ENCODE peak calls at places on chromosomes 12 and 14, in six cellular contexts. One of them, this sample, is unnamed. For H3K4me1 and H3K9me3, the result is how much of the 10 kb centered on the place peaks cover.

GRCh38 chr14:71497645-71498086 is 434.6 kb upstream of the RGS6 start:
- DNase-seq in Karpas-422: no peak
- DNase-seq in heart right ventricle: no peak
- DNase-seq in CD8-positive, alpha-beta memory T cell: no peak
- DNase-seq in aorta: no peak
- DNase-seq in fibroblast of lung: peak
- DNase-seq in this sample: no peak

GRCh38 chr12:112862570-112863137 is 44.1 kb upstream of the OAS1 start:
- DNase-seq in CD8-positive, alpha-beta memory T cell: no peak
- DNase-seq in Karpas-422: no peak
- DNase-seq in aorta: no peak
- DNase-seq in heart right ventricle: no peak
- DNase-seq in fibroblast of lung: no peak
- DNase-seq in this sample: no peak

GRCh38 chr12:128727999-128728398 is 95.8 kb downstream of the SLC15A4 start:
- DNase-seq in heart right ventricle: no peak
- DNase-seq in fibroblast of lung: no peak
- DNase-seq in aorta: no peak
- DNase-seq in Karpas-422: no peak
- DNase-seq in CD8-positive, alpha-beta memory T cell: no peak
- DNase-seq in this sample: no peak

GRCh38 chr12:24510581-24511125 is 438.2 kb downstream of the BCAT1 start:
- DNase-seq in heart right ventricle: no peak
- DNase-seq in fibroblast of lung: no peak
- DNase-seq in CD8-positive, alpha-beta memory T cell: no peak
- DNase-seq in Karpas-422: no peak
- DNase-seq in aorta: no peak
- DNase-seq in this sample: no peak

GRCh38 chr12:76014007-76014406 is 17.6 kb downstream of the PHLDA1 start:
- DNase-seq in fibroblast of lung: no peak
- DNase-seq in Karpas-422: no peak
- DNase-seq in aorta: no peak
- DNase-seq in CD8-positive, alpha-beta memory T cell: no peak
- DNase-seq in heart right ventricle: no peak
- DNase-seq in this sample: no peak

GRCh38 chr12:100127766-100128508 is 14.7 kb downstream of the BLTP3B start:
- DNase-seq in Karpas-422: no peak
- DNase-seq in heart right ventricle: no peak
- DNase-seq in aorta: no peak
- DNase-seq in CD8-positive, alpha-beta memory T cell: no peak
- DNase-seq in fibroblast of lung: peak
- DNase-seq in this sample: no peak

GRCh38 chr14:74792249-74793039 is 29.3 kb downstream of the YLPM1 start:
- DNase-seq in heart right ventricle: no peak
- DNase-seq in aorta: no peak
- DNase-seq in CD8-positive, alpha-beta memory T cell: no peak
- DNase-seq in Karpas-422: no peak
- DNase-seq in fibroblast of lung: peak
- DNase-seq in this sample: no peak

GRCh38 chr12:95613021-95613420 is 61.7 kb upstream of the USP44 start:
- DNase-seq in Karpas-422: no peak
- DNase-seq in aorta: no peak
- DNase-seq in heart right ventricle: no peak
- DNase-seq in CD8-positive, alpha-beta memory T cell: no peak
- DNase-seq in fibroblast of lung: no peak
- DNase-seq in this sample: no peak

GRCh38 chr14:100680439-100681051 is 46.1 kb upstream of the DLK1 start:
- DNase-seq in heart right ventricle: peak
- DNase-seq in fibroblast of lung: no peak
- DNase-seq in aorta: no peak
- DNase-seq in CD8-positive, alpha-beta memory T cell: no peak
- DNase-seq in Karpas-422: no peak
- DNase-seq in this sample: peak

GRCh38 chr12:49970658-49971057 is 2.1 kb upstream of the AQP6 start:
- DNase-seq in CD8-positive, alpha-beta memory T cell: no peak
- DNase-seq in heart right ventricle: no peak
- DNase-seq in aorta: no peak
- DNase-seq in Karpas-422: no peak
- DNase-seq in fibroblast of lung: no peak
- DNase-seq in this sample: peak

GRCh38 chr14:78253986-78254385 is 83.8 kb downstream of the NRXN3 start:
- DNase-seq in heart right ventricle: no peak
- DNase-seq in Karpas-422: no peak
- DNase-seq in CD8-positive, alpha-beta memory T cell: no peak
- DNase-seq in fibroblast of lung: peak
- DNase-seq in aorta: no peak
- DNase-seq in this sample: peak

GRCh38 chr14:84001023-84001422 is 1528.9 kb upstream of the FLRT2 start:
- DNase-seq in CD8-positive, alpha-beta memory T cell: no peak
- DNase-seq in heart right ventricle: no peak
- DNase-seq in aorta: no peak
- DNase-seq in Karpas-422: no peak
- DNase-seq in fibroblast of lung: no peak
- DNase-seq in this sample: no peak

GRCh38 chr12:26623136-26623535 is 209.9 kb downstream of the ITPR2 start:
- DNase-seq in fibroblast of lung: no peak
- DNase-seq in CD8-positive, alpha-beta memory T cell: no peak
- DNase-seq in Karpas-422: no peak
- DNase-seq in heart right ventricle: no peak
- DNase-seq in aorta: no peak
- DNase-seq in this sample: peak

GRCh38 chr14:77094672-77095284 is 3.3 kb upstream of the CIPC start:
- DNase-seq in heart right ventricle: peak
- DNase-seq in Karpas-422: peak
- DNase-seq in fibroblast of lung: peak
- DNase-seq in aorta: peak
- DNase-seq in CD8-positive, alpha-beta memory T cell: peak
- DNase-seq in this sample: peak

GRCh38 chr12:101799774-101800173 is 31.0 kb downstream of the GNPTAB start:
- DNase-seq in Karpas-422: no peak
- DNase-seq in fibroblast of lung: no peak
- DNase-seq in CD8-positive, alpha-beta memory T cell: no peak
- DNase-seq in aorta: no peak
- DNase-seq in heart right ventricle: no peak
- DNase-seq in this sample: no peak

GRCh38 chr12:114764516-114764915 is 80.5 kb upstream of the TBX3 start:
- DNase-seq in aorta: no peak
- DNase-seq in Karpas-422: no peak
- DNase-seq in fibroblast of lung: no peak
- DNase-seq in CD8-positive, alpha-beta memory T cell: no peak
- DNase-seq in heart right ventricle: no peak
- DNase-seq in this sample: no peak
- H3K4me1 ChIP-seq in aorta: under half
- H3K4me1 ChIP-seq in Karpas-422: under half
- H3K4me1 ChIP-seq in fibroblast of lung: under half
- H3K4me1 ChIP-seq in CD8-positive, alpha-beta memory T cell: under half
- H3K4me1 ChIP-seq in heart right ventricle: under half
- H3K4me1 ChIP-seq in this sample: under half

GRCh38 chr14:89743828-89744227 is 210.7 kb downstream of the EFCAB11 start:
- DNase-seq in CD8-positive, alpha-beta memory T cell: no peak
- DNase-seq in heart right ventricle: no peak
- DNase-seq in fibroblast of lung: no peak
- DNase-seq in Karpas-422: no peak
- DNase-seq in aorta: no peak
- DNase-seq in this sample: no peak

GRCh38 chr14:89747146-89747545 is 207.4 kb downstream of the EFCAB11 start:
- DNase-seq in heart right ventricle: no peak
- DNase-seq in Karpas-422: no peak
- DNase-seq in CD8-positive, alpha-beta memory T cell: no peak
- DNase-seq in aorta: no peak
- DNase-seq in fibroblast of lung: no peak
- DNase-seq in this sample: no peak

GRCh38 chr14:89746654-89747053 is 207.9 kb downstream of the EFCAB11 start:
- DNase-seq in aorta: no peak
- DNase-seq in Karpas-422: no peak
- DNase-seq in fibroblast of lung: no peak
- DNase-seq in heart right ventricle: no peak
- DNase-seq in CD8-positive, alpha-beta memory T cell: no peak
- DNase-seq in this sample: no peak

GRCh38 chr14:89748004-89748403 is 206.5 kb downstream of the EFCAB11 start:
- DNase-seq in heart right ventricle: no peak
- DNase-seq in CD8-positive, alpha-beta memory T cell: no peak
- DNase-seq in Karpas-422: no peak
- DNase-seq in fibroblast of lung: peak
- DNase-seq in aorta: no peak
- DNase-seq in this sample: no peak

GRCh38 chr14:89746135-89746534 is 208.4 kb downstream of the EFCAB11 start:
- DNase-seq in heart right ventricle: no peak
- DNase-seq in Karpas-422: no peak
- DNase-seq in CD8-positive, alpha-beta memory T cell: no peak
- DNase-seq in aorta: no peak
- DNase-seq in fibroblast of lung: no peak
- DNase-seq in this sample: no peak
- H3K9me3 ChIP-seq in heart right ventricle: under half
- H3K9me3 ChIP-seq in Karpas-422: under half
- H3K9me3 ChIP-seq in CD8-positive, alpha-beta memory T cell: under half
- H3K9me3 ChIP-seq in aorta: under half
- H3K9me3 ChIP-seq in fibroblast of lung: under half
- H3K9me3 ChIP-seq in this sample: under half

GRCh38 chr12:124554429-124555029 is 12.9 kb downstream of the NCOR2 start:
- DNase-seq in Karpas-422: no peak
- DNase-seq in heart right ventricle: peak
- DNase-seq in fibroblast of lung: no peak
- DNase-seq in aorta: peak
- DNase-seq in CD8-positive, alpha-beta memory T cell: no peak
- DNase-seq in this sample: peak
- H3K4me1 ChIP-seq in Karpas-422: half or more
- H3K4me1 ChIP-seq in heart right ventricle: half or more
- H3K4me1 ChIP-seq in fibroblast of lung: under half
- H3K4me1 ChIP-seq in aorta: under half
- H3K4me1 ChIP-seq in CD8-positive, alpha-beta memory T cell: under half
- H3K4me1 ChIP-seq in this sample: under half

GRCh38 chr14:105866841-105867321 is 340.5 kb downstream of the TMEM121 start:
- DNase-seq in CD8-positive, alpha-beta memory T cell: peak
- DNase-seq in fibroblast of lung: no peak
- DNase-seq in aorta: peak
- DNase-seq in Karpas-422: no peak
- DNase-seq in heart right ventricle: no peak
- DNase-seq in this sample: peak
- H3K9me3 ChIP-seq in CD8-positive, alpha-beta memory T cell: under half
- H3K9me3 ChIP-seq in fibroblast of lung: under half
- H3K9me3 ChIP-seq in aorta: under half
- H3K9me3 ChIP-seq in Karpas-422: under half
- H3K9me3 ChIP-seq in heart right ventricle: under half
- H3K9me3 ChIP-seq in this sample: under half

GRCh38 chr12:11812558-11813421 is 163.3 kb downstream of the ETV6 start:
- DNase-seq in CD8-positive, alpha-beta memory T cell: no peak
- DNase-seq in fibroblast of lung: peak
- DNase-seq in aorta: peak
- DNase-seq in heart right ventricle: peak
- DNase-seq in Karpas-422: no peak
- DNase-seq in this sample: peak
- H3K4me1 ChIP-seq in CD8-positive, alpha-beta memory T cell: under half
- H3K4me1 ChIP-seq in fibroblast of lung: under half
- H3K4me1 ChIP-seq in aorta: under half
- H3K4me1 ChIP-seq in heart right ventricle: under half
- H3K4me1 ChIP-seq in Karpas-422: under half
- H3K4me1 ChIP-seq in this sample: under half

DNA sequence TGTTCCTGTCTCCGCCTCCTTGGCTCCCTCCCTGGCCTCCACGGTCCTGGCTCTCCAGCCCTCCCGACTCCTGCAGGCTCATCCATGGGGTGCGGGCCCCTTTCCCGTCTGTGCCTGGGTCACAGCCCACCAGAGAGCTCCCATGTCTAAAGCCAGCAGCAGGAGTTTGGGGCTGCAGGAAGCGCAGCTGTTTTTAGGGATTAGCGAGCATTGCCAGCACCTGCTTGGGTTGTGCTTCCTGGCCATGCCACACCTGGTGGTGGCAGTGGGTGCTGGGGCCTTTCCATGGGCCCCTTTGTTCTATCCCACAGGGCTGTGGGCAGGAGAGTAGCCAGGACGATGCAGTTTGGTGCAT is 64.7 kb downstream of the KIF26A start:
- DNase-seq in CD8-positive, alpha-beta memory T cell: no peak
- DNase-seq in heart right ventricle: no peak
- DNase-seq in Karpas-422: no peak
- DNase-seq in fibroblast of lung: no peak
- DNase-seq in aorta: no peak
- DNase-seq in this sample: no peak
- H3K9me3 ChIP-seq in CD8-positive, alpha-beta memory T cell: under half
- H3K9me3 ChIP-seq in heart right ventricle: under half
- H3K9me3 ChIP-seq in Karpas-422: under half
- H3K9me3 ChIP-seq in fibroblast of lung: under half
- H3K9me3 ChIP-seq in aorta: under half
- H3K9me3 ChIP-seq in this sample: under half

This sample was measured in osteoblast.